ENCODE peak calls at places on chromosomes 6 and 20, in six cellular contexts. One of them, this sample, is unnamed.

GRCh38 chr20:19560876-19561480 is 197.1 kb upstream of the RIN2 start:
- DNase-seq in gastrocnemius medialis: no peak
- DNase-seq in Peyer's patch: no peak
- DNase-seq in HepG2: no peak
- DNase-seq in suprapubic skin: no peak
- DNase-seq in IMR-90: no peak
- DNase-seq in this sample: no peak

GRCh38 chr6:28207244-28208179 is 17.6 kb upstream of the ZSCAN9 start:
- DNase-seq in gastrocnemius medialis: no peak
- DNase-seq in Peyer's patch: no peak
- DNase-seq in HepG2: no peak
- DNase-seq in suprapubic skin: no peak
- DNase-seq in IMR-90: peak; percentile 34
- DNase-seq in this sample: no peak

GRCh38 chr20:49344140-49344539 is 66.3 kb upstream of the ZNFX1 start:
- DNase-seq in gastrocnemius medialis: no peak
- DNase-seq in Peyer's patch: no peak
- DNase-seq in HepG2: no peak
- DNase-seq in suprapubic skin: no peak
- DNase-seq in IMR-90: no peak
- DNase-seq in this sample: no peak

GRCh38 chr6:16555550-16555949 is 205.7 kb downstream of the ATXN1 start:
- DNase-seq in gastrocnemius medialis: no peak
- DNase-seq in Peyer's patch: no peak
- DNase-seq in HepG2: no peak
- DNase-seq in suprapubic skin: no peak
- DNase-seq in IMR-90: no peak
- DNase-seq in this sample: no peak

GRCh38 chr6:112802154-112802553 is 455.0 kb downstream of the RFPL4B start:
- DNase-seq in gastrocnemius medialis: no peak
- DNase-seq in Peyer's patch: no peak
- DNase-seq in HepG2: no peak
- DNase-seq in suprapubic skin: no peak
- DNase-seq in IMR-90: peak; percentile 96
- DNase-seq in this sample: no peak

GRCh38 chr6:162868397-162868796 is 140.6 kb downstream of the PACRG start:
- DNase-seq in gastrocnemius medialis: no peak
- DNase-seq in Peyer's patch: no peak
- DNase-seq in HepG2: no peak
- DNase-seq in suprapubic skin: no peak
- DNase-seq in IMR-90: no peak
- DNase-seq in this sample: no peak

GRCh38 chr6:168095171-168095691 is 16.2 kb upstream of the FRMD1 start:
- DNase-seq in gastrocnemius medialis: no peak
- DNase-seq in Peyer's patch: no peak
- DNase-seq in HepG2: no peak
- DNase-seq in suprapubic skin: no peak
- DNase-seq in IMR-90: no peak
- DNase-seq in this sample: no peak

GRCh38 chr6:145310116-145310515 is 425.2 kb downstream of the EPM2A start:
- DNase-seq in gastrocnemius medialis: no peak
- DNase-seq in Peyer's patch: no peak
- DNase-seq in HepG2: no peak
- DNase-seq in suprapubic skin: no peak
- DNase-seq in IMR-90: peak; percentile 79
- DNase-seq in this sample: no peak

GRCh38 chr6:25223421-25224052 is 55.6 kb upstream of the CARMIL1 start:
- DNase-seq in gastrocnemius medialis: no peak
- DNase-seq in Peyer's patch: peak; percentile 56
- DNase-seq in HepG2: peak; percentile 54
- DNase-seq in suprapubic skin: no peak
- DNase-seq in IMR-90: peak; percentile 73
- DNase-seq in this sample: peak; percentile 61

GRCh38 chr6:82376636-82377035 is 13.0 kb downstream of the TPBG start:
- DNase-seq in gastrocnemius medialis: no peak
- DNase-seq in Peyer's patch: no peak
- DNase-seq in HepG2: no peak
- DNase-seq in suprapubic skin: no peak
- DNase-seq in IMR-90: no peak
- DNase-seq in this sample: no peak

GRCh38 chr20:13941031-13941430 is 49.4 kb downstream of the SEL1L2 start:
- DNase-seq in gastrocnemius medialis: no peak
- DNase-seq in Peyer's patch: no peak
- DNase-seq in HepG2: no peak
- DNase-seq in suprapubic skin: no peak
- DNase-seq in IMR-90: no peak
- DNase-seq in this sample: no peak

GRCh38 chr6:107657755-107658461 is 166.2 kb downstream of the SCML4 start:
- DNase-seq in gastrocnemius medialis: peak; percentile 66
- DNase-seq in Peyer's patch: peak; percentile 92
- DNase-seq in HepG2: no peak
- DNase-seq in suprapubic skin: no peak
- DNase-seq in IMR-90: peak; percentile 86
- DNase-seq in this sample: peak; percentile 49

GRCh38 chr6:16035488-16036080 is 93.3 kb upstream of the MYLIP start:
- DNase-seq in gastrocnemius medialis: no peak
- DNase-seq in Peyer's patch: no peak
- DNase-seq in HepG2: no peak
- DNase-seq in suprapubic skin: no peak
- DNase-seq in IMR-90: no peak
- DNase-seq in this sample: no peak

DNA sequence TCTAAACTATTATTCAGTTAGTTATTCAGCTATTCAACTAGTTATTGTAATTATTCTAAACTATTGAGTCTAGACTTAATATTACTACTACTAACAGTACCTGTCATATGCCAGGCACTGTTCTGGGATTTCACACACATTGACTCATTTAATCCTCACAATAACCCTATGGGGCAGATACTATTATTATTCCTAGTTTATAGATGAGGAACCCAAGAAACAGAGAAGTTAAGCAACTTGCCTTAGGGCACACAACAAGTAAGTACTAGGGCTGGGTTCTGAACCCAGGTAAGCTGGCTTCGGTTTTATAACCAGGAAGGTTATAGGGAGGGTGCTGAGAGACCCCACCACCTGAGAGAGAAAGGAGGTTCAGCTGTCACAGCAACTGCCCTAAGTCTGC is 7.8 kb downstream of the TEAD3 start:
- DNase-seq in gastrocnemius medialis: no peak
- DNase-seq in Peyer's patch: no peak
- DNase-seq in HepG2: no peak
- DNase-seq in suprapubic skin: no peak
- DNase-seq in IMR-90: no peak
- DNase-seq in this sample: no peak
- H3K4me1 ChIP-seq in gastrocnemius medialis: peaks cover 21% of the 10 kb centered on the region
- H3K4me1 ChIP-seq in Peyer's patch: peaks cover 71% of the 10 kb centered on the region
- H3K4me1 ChIP-seq in HepG2: peaks cover 32% of the 10 kb centered on the region
- H3K4me1 ChIP-seq in suprapubic skin: peaks cover 98% of the 10 kb centered on the region
- H3K4me1 ChIP-seq in IMR-90: peaks cover 72% of the 10 kb centered on the region
- H3K4me1 ChIP-seq in this sample: peaks cover 43% of the 10 kb centered on the region

DNA sequence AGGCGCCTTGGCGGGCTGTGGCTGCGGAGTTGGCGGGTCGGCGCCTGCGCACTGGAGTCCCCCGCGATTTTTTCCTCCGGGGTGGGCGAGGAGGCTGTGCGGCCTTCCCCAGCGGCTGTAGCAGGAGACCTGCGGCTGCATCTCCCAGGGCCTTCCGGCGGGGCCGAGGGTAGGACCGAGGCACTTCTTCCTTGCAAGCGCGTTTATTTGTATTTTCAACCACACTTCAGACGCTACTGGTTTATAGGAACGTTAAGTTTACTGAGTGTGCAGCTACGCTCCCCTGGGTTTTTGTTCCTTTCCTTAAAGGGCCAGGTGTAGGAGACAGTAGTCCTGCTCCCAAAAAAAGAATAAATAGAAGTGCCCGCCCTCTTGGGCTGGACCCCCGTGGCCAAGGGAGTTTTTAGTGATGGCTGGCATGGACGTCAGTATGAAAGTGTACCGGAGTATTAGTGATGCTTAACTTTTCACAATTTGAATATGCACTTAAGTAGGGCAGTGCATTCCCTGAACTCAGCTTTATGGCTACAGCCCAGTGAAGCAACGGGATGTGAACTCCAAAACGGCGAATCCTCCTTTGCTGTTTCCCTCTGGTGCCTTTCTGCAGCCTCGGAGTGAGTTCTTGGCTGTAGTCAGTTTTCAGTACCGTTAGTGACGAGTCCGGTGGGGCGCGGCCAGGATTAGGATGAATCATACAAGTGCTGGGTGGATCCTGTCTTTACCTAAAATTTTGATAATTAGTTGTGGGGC is 971 bp upstream of the FBXO5 start:
- DNase-seq in gastrocnemius medialis: peak; percentile 36
- DNase-seq in Peyer's patch: peak; percentile 93
- DNase-seq in HepG2: peak; percentile 60
- DNase-seq in suprapubic skin: peak; percentile 95
- DNase-seq in IMR-90: peak; percentile 78
- DNase-seq in this sample: peak; percentile 96
- TF ChIP-seq POLR2A in gastrocnemius medialis: no peak
- TF ChIP-seq POLR2A in Peyer's patch: no peak
- TF ChIP-seq POLR2A in HepG2: peak; percentile 66
- TF ChIP-seq POLR2A in suprapubic skin: no peak
- TF ChIP-seq POLR2A in IMR-90: peak; percentile 63
- TF ChIP-seq POLR2A in this sample: no peak

GRCh38 chr6:46925563-46926253 is 4.0 kb upstream of the ADGRF5 start:
- DNase-seq in gastrocnemius medialis: no peak
- DNase-seq in Peyer's patch: no peak
- DNase-seq in HepG2: peak; percentile 13
- DNase-seq in suprapubic skin: no peak
- DNase-seq in IMR-90: peak; percentile 35
- DNase-seq in this sample: peak; percentile 37
- H3K27ac ChIP-seq in gastrocnemius medialis: peak overlapping the region; percentile 78
- H3K27ac ChIP-seq in Peyer's patch: no peak overlapping the region
- H3K27ac ChIP-seq in HepG2: no peak overlapping the region
- H3K27ac ChIP-seq in suprapubic skin: peak overlapping the region; percentile 67
- H3K27ac ChIP-seq in IMR-90: no peak overlapping the region
- H3K27ac ChIP-seq in this sample: peak overlapping the region; percentile 32

GRCh38 chr20:1324598-1325172 is 4.3 kb downstream of the SDCBP2 start:
- DNase-seq in gastrocnemius medialis: no peak
- DNase-seq in Peyer's patch: no peak
- DNase-seq in HepG2: no peak
- DNase-seq in suprapubic skin: peak; percentile 70
- DNase-seq in IMR-90: peak; percentile 91
- DNase-seq in this sample: no peak

GRCh38 chr20:1327827-1328679 is 886 bp downstream of the SDCBP2 start:
- DNase-seq in gastrocnemius medialis: no peak
- DNase-seq in Peyer's patch: peak; percentile 9
- DNase-seq in HepG2: peak; percentile 79
- DNase-seq in suprapubic skin: peak; percentile 64
- DNase-seq in IMR-90: no peak
- DNase-seq in this sample: no peak

GRCh38 chr20:1327241-1327653 is 1.7 kb downstream of the SDCBP2 start:
- DNase-seq in gastrocnemius medialis: no peak
- DNase-seq in Peyer's patch: peak; percentile 16
- DNase-seq in HepG2: no peak
- DNase-seq in suprapubic skin: peak; percentile 77
- DNase-seq in IMR-90: peak; percentile 79
- DNase-seq in this sample: peak; percentile 75

GRCh38 chr20:1325173-1326030 is 3.5 kb downstream of the SDCBP2 start:
- DNase-seq in gastrocnemius medialis: peak; percentile 96
- DNase-seq in Peyer's patch: peak; percentile 94
- DNase-seq in HepG2: peak; percentile 97
- DNase-seq in suprapubic skin: peak; percentile 98
- DNase-seq in IMR-90: peak; percentile 97
- DNase-seq in this sample: peak; percentile 98

GRCh38 chr20:1326031-1326930 is 2.7 kb downstream of the SDCBP2 start:
- DNase-seq in gastrocnemius medialis: peak; percentile 17
- DNase-seq in Peyer's patch: peak; percentile 6
- DNase-seq in HepG2: no peak
- DNase-seq in suprapubic skin: peak; percentile 74
- DNase-seq in IMR-90: peak; percentile 41
- DNase-seq in this sample: no peak
- H3K4me1 ChIP-seq in gastrocnemius medialis: peaks cover 78% of the 10 kb centered on the region
- H3K4me1 ChIP-seq in Peyer's patch: peaks cover 50% of the 10 kb centered on the region
- H3K4me1 ChIP-seq in HepG2: peaks cover 67% of the 10 kb centered on the region
- H3K4me1 ChIP-seq in suprapubic skin: peaks cover 82% of the 10 kb centered on the region
- H3K4me1 ChIP-seq in IMR-90: peaks cover 34% of the 10 kb centered on the region
- H3K4me1 ChIP-seq in this sample: peaks cover 89% of the 10 kb centered on the region

This sample was measured in heart left ventricle.